ENCODE peak calls at places on chromosomes 4 and X, in eight cellular contexts. One of them, this sample, is unnamed.

GRCh38 chr4:8333726-8334460 is 64.3 kb downstream of the HTRA3 start:
- DNase-seq in cardiac muscle cell: no peak
- DNase-seq in SK-N-SH: no peak
- DNase-seq in OCI-LY7: no peak
- DNase-seq in pancreas: no peak
- DNase-seq in ovary: no peak
- DNase-seq in PC-9: no peak
- DNase-seq in choroid plexus epithelial cell: no peak
- DNase-seq in this sample: no peak

GRCh38 chrX:100512471-100512870 is 72.3 kb upstream of the TNMD start:
- DNase-seq in PC-9: no peak
- DNase-seq in choroid plexus epithelial cell: peak
- DNase-seq in SK-N-SH: peak
- DNase-seq in cardiac muscle cell: peak
- DNase-seq in OCI-LY7: peak
- DNase-seq in pancreas: no peak
- DNase-seq in ovary: no peak
- DNase-seq in this sample: no peak

GRCh38 chrX:120262781-120263719 is 12.4 kb downstream of the ZBTB33 start:
- DNase-seq in choroid plexus epithelial cell: no peak
- DNase-seq in OCI-LY7: peak
- DNase-seq in cardiac muscle cell: no peak
- DNase-seq in SK-N-SH: no peak
- DNase-seq in ovary: no peak
- DNase-seq in PC-9: no peak
- DNase-seq in pancreas: no peak
- DNase-seq in this sample: no peak

GRCh38 chrX:85836868-85837267 is 210.5 kb downstream of the CHM start:
- DNase-seq in choroid plexus epithelial cell: no peak
- DNase-seq in ovary: no peak
- DNase-seq in pancreas: no peak
- DNase-seq in OCI-LY7: no peak
- DNase-seq in PC-9: no peak
- DNase-seq in cardiac muscle cell: no peak
- DNase-seq in SK-N-SH: no peak
- DNase-seq in this sample: no peak

GRCh38 chrX:83658731-83659130 is 150.6 kb downstream of the POU3F4 start:
- DNase-seq in choroid plexus epithelial cell: no peak
- DNase-seq in SK-N-SH: peak
- DNase-seq in cardiac muscle cell: no peak
- DNase-seq in ovary: no peak
- DNase-seq in PC-9: no peak
- DNase-seq in OCI-LY7: peak
- DNase-seq in pancreas: no peak
- DNase-seq in this sample: no peak

GRCh38 chr4:39636786-39637185 is 1.9 kb downstream of the SMIM14 start:
- DNase-seq in choroid plexus epithelial cell: peak
- DNase-seq in OCI-LY7: no peak
- DNase-seq in SK-N-SH: no peak
- DNase-seq in PC-9: no peak
- DNase-seq in ovary: no peak
- DNase-seq in cardiac muscle cell: no peak
- DNase-seq in pancreas: no peak
- DNase-seq in this sample: no peak

GRCh38 chr4:147976341-147976928 is 244.5 kb downstream of the ARHGAP10 start:
- DNase-seq in PC-9: no peak
- DNase-seq in OCI-LY7: no peak
- DNase-seq in SK-N-SH: no peak
- DNase-seq in choroid plexus epithelial cell: no peak
- DNase-seq in pancreas: no peak
- DNase-seq in cardiac muscle cell: peak
- DNase-seq in ovary: no peak
- DNase-seq in this sample: no peak

GRCh38 chr4:186942745-186943606 is 219.3 kb upstream of the FAT1 start:
- DNase-seq in choroid plexus epithelial cell: peak
- DNase-seq in pancreas: no peak
- DNase-seq in OCI-LY7: peak
- DNase-seq in PC-9: no peak
- DNase-seq in ovary: peak
- DNase-seq in cardiac muscle cell: peak
- DNase-seq in SK-N-SH: peak
- DNase-seq in this sample: no peak

GRCh38 chrX:141733371-141733770 is 34.8 kb upstream of the SPANXD start:
- DNase-seq in choroid plexus epithelial cell: peak
- DNase-seq in pancreas: no peak
- DNase-seq in ovary: no peak
- DNase-seq in PC-9: no peak
- DNase-seq in OCI-LY7: no peak
- DNase-seq in SK-N-SH: no peak
- DNase-seq in cardiac muscle cell: no peak
- DNase-seq in this sample: no peak

GRCh38 chrX:65581661-65582339 is 47.2 kb upstream of the LAS1L start:
- DNase-seq in ovary: peak
- DNase-seq in choroid plexus epithelial cell: peak
- DNase-seq in PC-9: no peak
- DNase-seq in pancreas: peak
- DNase-seq in OCI-LY7: peak
- DNase-seq in cardiac muscle cell: peak
- DNase-seq in SK-N-SH: peak
- DNase-seq in this sample: peak

GRCh38 chr4:39390603-39391002 is 16.1 kb upstream of the KLB start:
- DNase-seq in choroid plexus epithelial cell: peak
- DNase-seq in PC-9: no peak
- DNase-seq in cardiac muscle cell: peak
- DNase-seq in ovary: no peak
- DNase-seq in OCI-LY7: no peak
- DNase-seq in SK-N-SH: no peak
- DNase-seq in pancreas: no peak
- DNase-seq in this sample: no peak

GRCh38 chrX:133922390-133922772 is 63.0 kb downstream of the GPC3 start:
- DNase-seq in choroid plexus epithelial cell: no peak
- DNase-seq in OCI-LY7: no peak
- DNase-seq in SK-N-SH: no peak
- DNase-seq in pancreas: no peak
- DNase-seq in cardiac muscle cell: no peak
- DNase-seq in ovary: no peak
- DNase-seq in PC-9: no peak
- DNase-seq in this sample: no peak

GRCh38 chrX:48071064-48071985 is at the start of gene ZNF630:
- DNase-seq in choroid plexus epithelial cell: peak
- DNase-seq in PC-9: no peak
- DNase-seq in ovary: peak
- DNase-seq in pancreas: peak
- DNase-seq in cardiac muscle cell: peak
- DNase-seq in OCI-LY7: peak
- DNase-seq in SK-N-SH: peak
- DNase-seq in this sample: peak

GRCh38 chrX:119468930-119469635 is 839 bp downstream of the SLC25A5 start:
- DNase-seq in cardiac muscle cell: peak
- DNase-seq in choroid plexus epithelial cell: peak
- DNase-seq in ovary: peak
- DNase-seq in pancreas: peak
- DNase-seq in OCI-LY7: peak
- DNase-seq in SK-N-SH: peak
- DNase-seq in PC-9: peak
- DNase-seq in this sample: peak

GRCh38 chrX:118973389-118974087 is 880 bp upstream of the LONRF3 start:
- DNase-seq in OCI-LY7: no peak
- DNase-seq in choroid plexus epithelial cell: no peak
- DNase-seq in SK-N-SH: peak
- DNase-seq in ovary: peak
- DNase-seq in cardiac muscle cell: no peak
- DNase-seq in pancreas: no peak
- DNase-seq in PC-9: no peak
- DNase-seq in this sample: peak

GRCh38 chr4:172776203-172776896 is 392.3 kb upstream of the GALNT7 start:
- DNase-seq in ovary: no peak
- DNase-seq in PC-9: no peak
- DNase-seq in cardiac muscle cell: no peak
- DNase-seq in SK-N-SH: no peak
- DNase-seq in pancreas: no peak
- DNase-seq in OCI-LY7: no peak
- DNase-seq in choroid plexus epithelial cell: peak
- DNase-seq in this sample: no peak

GRCh38 chr4:109999513-109999912 is 86.8 kb downstream of the EGF start:
- DNase-seq in SK-N-SH: no peak
- DNase-seq in cardiac muscle cell: no peak
- DNase-seq in OCI-LY7: no peak
- DNase-seq in pancreas: no peak
- DNase-seq in ovary: no peak
- DNase-seq in choroid plexus epithelial cell: no peak
- DNase-seq in PC-9: no peak
- DNase-seq in this sample: no peak

GRCh38 chr4:53781614-53782467 is 190.6 kb upstream of the LNX1 start:
- DNase-seq in pancreas: no peak
- DNase-seq in SK-N-SH: no peak
- DNase-seq in choroid plexus epithelial cell: peak
- DNase-seq in OCI-LY7: no peak
- DNase-seq in PC-9: no peak
- DNase-seq in ovary: no peak
- DNase-seq in cardiac muscle cell: no peak
- DNase-seq in this sample: no peak
- H3K4me3 ChIP-seq in pancreas: no peak
- H3K4me3 ChIP-seq in SK-N-SH: no peak
- H3K4me3 ChIP-seq in choroid plexus epithelial cell: no peak
- H3K4me3 ChIP-seq in OCI-LY7: no peak
- H3K4me3 ChIP-seq in PC-9: no peak
- H3K4me3 ChIP-seq in ovary: no peak
- H3K4me3 ChIP-seq in cardiac muscle cell: no peak
- H3K4me3 ChIP-seq in this sample: no peak

DNA sequence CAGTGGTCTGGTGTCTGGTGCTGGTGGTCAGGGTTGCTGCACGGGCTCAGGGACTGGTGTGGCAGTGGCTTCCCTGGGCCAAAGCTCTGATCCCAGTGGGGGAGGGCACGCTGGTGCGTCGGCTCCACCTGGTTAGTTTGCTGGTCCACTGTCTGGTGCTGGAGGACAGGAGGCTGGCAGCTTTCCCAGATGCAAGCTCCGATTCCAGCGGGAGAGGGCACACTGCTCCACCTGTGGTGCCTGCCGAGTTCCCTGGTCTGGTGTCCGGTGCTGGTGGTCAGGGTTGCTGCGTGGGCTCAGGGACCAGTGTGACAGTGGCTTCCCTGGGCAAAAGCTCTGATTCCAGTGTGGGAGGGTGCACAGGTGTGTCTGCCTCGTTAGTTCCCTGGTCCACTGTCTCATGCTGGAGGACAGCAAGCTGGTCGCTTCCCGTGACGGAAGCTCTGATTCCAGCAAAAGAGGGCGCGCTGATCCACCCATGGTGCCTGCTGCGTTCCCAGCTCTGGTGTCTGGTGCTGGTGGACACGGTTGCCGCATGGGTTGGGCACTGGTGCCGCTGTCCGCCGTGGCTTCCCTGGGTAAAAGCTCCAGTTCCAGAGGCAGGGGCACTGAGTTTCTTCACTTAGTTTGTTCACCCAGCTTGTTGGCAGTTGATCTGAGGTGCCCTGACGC is 5.8 kb downstream of the VMA21 start:
- DNase-seq in ovary: no peak
- DNase-seq in choroid plexus epithelial cell: no peak
- DNase-seq in pancreas: peak
- DNase-seq in SK-N-SH: peak
- DNase-seq in PC-9: no peak
- DNase-seq in OCI-LY7: no peak
- DNase-seq in cardiac muscle cell: no peak
- DNase-seq in this sample: no peak
- H3K4me3 ChIP-seq in ovary: no peak
- H3K4me3 ChIP-seq in choroid plexus epithelial cell: no peak
- H3K4me3 ChIP-seq in pancreas: no peak
- H3K4me3 ChIP-seq in SK-N-SH: no peak
- H3K4me3 ChIP-seq in PC-9: no peak
- H3K4me3 ChIP-seq in OCI-LY7: no peak
- H3K4me3 ChIP-seq in cardiac muscle cell: no peak
- H3K4me3 ChIP-seq in this sample: no peak

GRCh38 chrX:154541896-154542722 is 4.5 kb downstream of the G6PD start:
- DNase-seq in PC-9: peak
- DNase-seq in choroid plexus epithelial cell: peak
- DNase-seq in pancreas: peak
- DNase-seq in SK-N-SH: no peak
- DNase-seq in ovary: peak
- DNase-seq in OCI-LY7: no peak
- DNase-seq in cardiac muscle cell: peak
- DNase-seq in this sample: peak
- H3K4me3 ChIP-seq in PC-9: peak
- H3K4me3 ChIP-seq in choroid plexus epithelial cell: no peak
- H3K4me3 ChIP-seq in pancreas: no peak
- H3K4me3 ChIP-seq in SK-N-SH: peak
- H3K4me3 ChIP-seq in ovary: no peak
- H3K4me3 ChIP-seq in OCI-LY7: no peak
- H3K4me3 ChIP-seq in cardiac muscle cell: no peak
- H3K4me3 ChIP-seq in this sample: no peak

GRCh38 chr4:108054025-108054424 is 64.3 kb downstream of the HADH start:
- DNase-seq in SK-N-SH: no peak
- DNase-seq in PC-9: no peak
- DNase-seq in cardiac muscle cell: no peak
- DNase-seq in ovary: no peak
- DNase-seq in pancreas: no peak
- DNase-seq in choroid plexus epithelial cell: no peak
- DNase-seq in OCI-LY7: no peak
- DNase-seq in this sample: no peak
- H3K4me3 ChIP-seq in SK-N-SH: no peak
- H3K4me3 ChIP-seq in PC-9: no peak
- H3K4me3 ChIP-seq in cardiac muscle cell: no peak
- H3K4me3 ChIP-seq in ovary: no peak
- H3K4me3 ChIP-seq in pancreas: no peak
- H3K4me3 ChIP-seq in choroid plexus epithelial cell: no peak
- H3K4me3 ChIP-seq in OCI-LY7: no peak
- H3K4me3 ChIP-seq in this sample: no peak

This sample was measured in uterus.